ENCODE peak calls at places on chromosome 1, in eight cellular contexts. X is effector memory CD4-positive, alpha-beta T cell; T is foreskin keratinocyte; N is stomach; J is psoas muscle; Z is IMR-90; Y is PC-3; H is breast epithelium. K is an unnamed sample.

GRCh38 chr1:7940745-7941436 is at the start of gene TNFRSF9:
- DNase-seq in X (peak; percentile 58), T (peak; percentile 31), N (peak; percentile 29), J (no peak), Z (peak; percentile 54), Y (peak; percentile 38), H (no peak), K (peak; percentile 68)

GRCh38 chr1:23283660-23284602 is 60.2 kb downstream of the HNRNPR start:
- DNase-seq in X (no peak), T (peak; percentile 40), N (no peak), J (no peak), Z (peak; percentile 67), Y (peak; percentile 51), H (no peak), K (no peak)

GRCh38 chr1:113684153-113684541 is 75.1 kb downstream of the PHTF1 start:
- DNase-seq in X (no peak), T (no peak), N (no peak), J (peak; percentile 70), Z (peak; percentile 82), Y (no peak), H (no peak), K (no peak)

GRCh38 chr1:103900005-103900404 is 150.3 kb downstream of the AMY1C start:
- DNase-seq in X (no peak), T (no peak), N (no peak), J (no peak), Z (no peak), Y (no peak), H (no peak), K (no peak)

GRCh38 chr1:33268927-33269610 is 12.8 kb downstream of the ZNF362 start:
- DNase-seq in X (no peak), T (no peak), N (no peak), J (no peak), Z (no peak), Y (no peak), H (no peak), K (no peak)

GRCh38 chr1:198165927-198166647 is 9.3 kb downstream of the NEK7 start:
- DNase-seq in X (no peak), T (no peak), N (no peak), J (no peak), Z (no peak), Y (no peak), H (no peak), K (no peak)

GRCh38 chr1:156126043-156126700 is 11.7 kb downstream of the LMNA start:
- DNase-seq in X (peak; percentile 81), T (peak; percentile 97), N (peak; percentile 79), J (peak; percentile 94), Z (peak; percentile 96), Y (peak; percentile 99), H (peak; percentile 87), K (peak; percentile 92)

GRCh38 chr1:11053758-11054137 is 6.1 kb downstream of the SRM start:
- DNase-seq in X (no peak), T (no peak), N (no peak), J (no peak), Z (peak; percentile 25), Y (no peak), H (no peak), K (no peak)

GRCh38 chr1:151131832-151132675 is 14.4 kb downstream of the SEMA6C start:
- DNase-seq in X (no peak), T (peak; percentile 15), N (peak; percentile 34), J (peak; percentile 66), Z (no peak), Y (no peak), H (no peak), K (peak; percentile 68)

GRCh38 chr1:239912471-239912870 is 179.2 kb upstream of the FMN2 start:
- DNase-seq in X (no peak), T (no peak), N (no peak), J (no peak), Z (peak; percentile 19), Y (peak; percentile 94), H (no peak), K (no peak)

GRCh38 chr1:69196071-69196470 is 371.7 kb upstream of the LRRC7 start:
- DNase-seq in X (no peak), T (no peak), N (no peak), J (no peak), Z (no peak), Y (no peak), H (no peak), K (no peak)

GRCh38 chr1:244992833-244993232 is 128.5 kb upstream of the HNRNPU start:
- DNase-seq in X (no peak), T (peak; percentile 35), N (no peak), J (no peak), Z (peak; percentile 34), Y (no peak), H (no peak), K (no peak)

GRCh38 chr1:109773203-109773899 is 9.6 kb upstream of the EPS8L3 start:
- DNase-seq in X (peak; percentile 42), T (peak; percentile 65), N (peak; percentile 86), J (peak; percentile 90), Z (peak; percentile 85), Y (peak; percentile 88), H (peak; percentile 81), K (peak; percentile 88)

GRCh38 chr1:214404154-214404553 is 123.2 kb downstream of the SMYD2 start:
- DNase-seq in X (no peak), T (peak; percentile 87), N (no peak), J (no peak), Z (peak; percentile 88), Y (no peak), H (no peak), K (no peak)

GRCh38 chr1:65209005-65209885 is 61.2 kb downstream of the AK4 start:
- DNase-seq in X (no peak), T (peak; percentile 23), N (no peak), J (no peak), Z (peak; percentile 47), Y (peak; percentile 70), H (no peak), K (no peak)

GRCh38 chr1:94143173-94143808 is 22.3 kb upstream of the ABCA4 start:
- DNase-seq in X (no peak), T (no peak), N (no peak), J (no peak), Z (peak; percentile 38), Y (no peak), H (no peak), K (no peak)
- H3K4me1 ChIP-seq in X (no peaks in the 10 kb centered on the region), T (peaks cover 3% of the 10 kb centered on the region), N (no peaks in the 10 kb centered on the region), J (no peaks in the 10 kb centered on the region), Z (peaks cover 4% of the 10 kb centered on the region), Y (peaks cover 9% of the 10 kb centered on the region), H (no peaks in the 10 kb centered on the region), K (peaks cover 3% of the 10 kb centered on the region)

DNA sequence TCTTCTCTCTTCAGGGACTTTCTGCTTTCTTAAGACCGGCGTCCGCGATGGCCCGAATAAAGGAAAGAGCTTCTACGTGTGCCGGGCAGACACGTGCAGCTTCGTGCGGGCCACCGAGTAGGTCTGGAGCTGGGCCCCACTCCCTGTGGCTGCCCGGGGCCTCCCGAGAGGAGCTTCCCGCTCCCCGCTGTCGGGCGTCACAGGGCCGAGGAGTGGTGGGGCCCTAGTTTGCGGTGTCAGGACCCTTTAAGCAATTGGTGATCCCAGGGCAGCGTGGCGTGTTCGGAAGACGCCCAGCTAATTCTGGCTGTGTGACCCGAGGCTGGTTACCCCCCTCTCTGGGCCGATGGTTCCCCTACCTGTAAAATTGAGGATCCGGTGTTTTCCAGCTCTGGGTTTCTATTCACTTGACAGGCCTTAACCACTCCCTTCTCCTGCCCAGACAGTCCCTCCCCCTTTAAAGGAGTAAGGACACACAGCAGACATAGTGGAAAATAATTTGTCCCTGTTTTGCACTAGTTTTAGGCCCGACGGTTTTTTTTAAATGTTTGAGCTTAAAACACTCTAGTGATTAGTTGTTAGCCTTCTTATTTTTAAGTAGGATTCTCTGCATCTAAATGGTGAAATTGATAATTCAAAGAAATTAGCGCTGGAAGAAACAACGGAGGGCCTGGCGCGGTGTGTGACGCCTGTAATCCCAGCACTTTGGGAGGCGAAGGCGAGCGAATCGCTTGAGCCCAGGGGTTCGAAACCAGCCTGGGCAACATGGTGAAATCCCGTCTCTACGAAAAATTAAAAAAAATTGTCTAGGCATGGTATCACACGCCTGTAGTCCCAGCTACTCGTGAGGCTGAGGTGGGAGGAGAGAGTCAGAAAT is 553 bp downstream of the TTF2 start:
- DNase-seq in X (peak; percentile 22), T (peak; percentile 74), N (no peak), J (no peak), Z (peak; percentile 34), Y (peak; percentile 51), H (no peak), K (no peak)
- H3K27ac ChIP-seq in X (peak overlapping the region; percentile 79), T (peak overlapping the region; percentile 95), N (peak overlapping the region; percentile 85), J (peak overlapping the region; percentile 73), Z (peak overlapping the region; percentile 0), Y (no peak overlapping the region), H (peak overlapping the region; percentile 80), K (peak overlapping the region; percentile 75)

DNA sequence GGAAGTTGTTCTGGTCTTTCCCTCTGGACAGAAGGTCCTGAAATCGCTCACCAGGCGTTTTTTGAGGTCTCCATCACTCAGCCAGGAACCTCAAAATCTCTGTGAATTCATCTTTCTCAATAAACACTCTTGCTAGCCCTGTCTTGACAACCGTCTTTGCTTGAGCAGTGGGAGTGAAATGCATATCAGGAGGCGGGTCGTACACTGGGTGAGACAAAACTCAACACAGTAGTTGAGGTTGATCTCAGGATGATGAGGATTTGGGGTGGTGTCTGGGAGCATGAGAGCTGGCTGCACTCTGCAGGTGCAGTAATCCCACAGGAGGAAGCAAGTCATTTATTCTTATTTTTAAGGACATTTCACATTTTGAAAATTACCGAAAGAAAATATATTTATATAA is 1.9 kb downstream of the GPR25 start:
- DNase-seq in X (no peak), T (no peak), N (no peak), J (no peak), Z (no peak), Y (no peak), H (no peak), K (no peak)
- H3K27me3 ChIP-seq in X (no peaks in the 10 kb centered on the region), T (peaks cover 80% of the 10 kb centered on the region), N (peaks cover 10% of the 10 kb centered on the region), J (no peaks in the 10 kb centered on the region), Z (peaks cover 77% of the 10 kb centered on the region), Y (peaks cover 64% of the 10 kb centered on the region), H (peaks cover 11% of the 10 kb centered on the region), K (peaks cover 55% of the 10 kb centered on the region)

GRCh38 chr1:22055463-22055862 is 3.0 kb downstream of the CDC42 start:
- DNase-seq in X (no peak), T (no peak), N (no peak), J (no peak), Z (no peak), Y (no peak), H (no peak), K (no peak)

GRCh38 chr1:22056921-22057320 is 4.4 kb downstream of the CDC42 start:
- DNase-seq in X (no peak), T (no peak), N (no peak), J (no peak), Z (no peak), Y (no peak), H (no peak), K (no peak)

GRCh38 chr1:22056043-22056442 is 3.5 kb downstream of the CDC42 start:
- DNase-seq in X (no peak), T (no peak), N (no peak), J (no peak), Z (peak; percentile 48), Y (no peak), H (no peak), K (no peak)

GRCh38 chr1:22053861-22054770 is 1.6 kb downstream of the CDC42 start:
- DNase-seq in X (no peak), T (peak; percentile 67), N (no peak), J (no peak), Z (peak; percentile 20), Y (no peak), H (no peak), K (no peak)

DNA sequence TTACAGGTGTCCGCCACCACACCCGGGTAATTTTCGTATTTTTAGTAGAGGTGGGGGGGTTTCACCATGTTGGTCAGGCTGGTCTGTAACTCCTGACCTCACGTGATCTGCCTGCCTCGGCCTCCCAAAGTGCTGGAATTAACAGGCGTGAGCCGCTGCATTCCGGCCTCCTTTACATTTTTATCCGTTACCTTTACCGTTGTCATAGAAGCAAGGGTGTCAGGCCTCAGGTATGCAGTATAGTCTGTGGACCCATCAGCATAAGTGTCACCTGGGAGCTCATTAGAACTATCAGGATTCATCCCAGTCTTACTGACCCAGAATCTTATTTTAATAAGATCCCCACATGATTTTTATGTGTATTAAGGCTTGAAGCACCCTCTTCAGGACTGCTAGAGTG is 5.4 kb downstream of the CDC42 start:
- DNase-seq in X (no peak), T (no peak), N (no peak), J (no peak), Z (no peak), Y (no peak), H (no peak), K (no peak)
- H3K4me1 ChIP-seq in X (peaks cover 50% of the 10 kb centered on the region), T (peaks cover 36% of the 10 kb centered on the region), N (peaks cover 93% of the 10 kb centered on the region), J (peaks cover 75% of the 10 kb centered on the region), Z (peaks cover 8% of the 10 kb centered on the region), Y (peaks cover 25% of the 10 kb centered on the region), H (no peaks in the 10 kb centered on the region), K (peaks cover 87% of the 10 kb centered on the region)